ENCODE peak calls at places on chromosomes 1 and 21, in four cellular contexts. J is mucosa of descending colon, T is HCT116, R is cardiac muscle cell. B is an unnamed sample.

GRCh38 chr1:208349679-208350330 is 105.6 kb upstream of the PLXNA2 start:
- DNase-seq in J (no peak), T (no peak), R (no peak), B (no peak)

GRCh38 chr1:221777434-221778072 is 35.7 kb upstream of the DUSP10 start:
- DNase-seq in J (no peak), T (no peak), R (no peak), B (no peak)

GRCh38 chr1:37258068-37258467 is 216.3 kb upstream of the ZC3H12A start:
- DNase-seq in J (no peak), T (no peak), R (no peak), B (no peak)

GRCh38 chr1:152924191-152924590 is 15.8 kb downstream of the IVL start:
- DNase-seq in J (no peak), T (no peak), R (no peak), B (no peak)

GRCh38 chr1:233897325-233898162 is 6.9 kb upstream of the SLC35F3 start:
- DNase-seq in J (no peak), T (no peak), R (no peak), B (no peak)

GRCh38 chr1:163275222-163275621 is 46.5 kb upstream of the NUF2 start:
- DNase-seq in J (no peak), T (no peak), R (no peak), B (no peak)

GRCh38 chr21:34613679-34614442 is 1.1 kb downstream of the RCAN1 start:
- DNase-seq in J (no peak), T (no peak), R (no peak), B (no peak)

GRCh38 chr1:205049479-205049878 is 6.5 kb downstream of the CNTN2 start:
- DNase-seq in J (no peak), T (no peak), R (no peak), B (no peak)

GRCh38 chr1:221212926-221213325 is 333.7 kb downstream of the HLX start:
- DNase-seq in J (no peak), T (no peak), R (no peak), B (no peak)

GRCh38 chr1:180791806-180792205 is 120.9 kb upstream of the KIAA1614 start:
- DNase-seq in J (no peak), T (no peak), R (no peak), B (no peak)

GRCh38 chr1:195740862-195741261 is 867.4 kb downstream of the KCNT2 start:
- DNase-seq in J (no peak), T (no peak), R (no peak), B (no peak)

GRCh38 chr1:16607433-16607851 is 5.9 kb downstream of the NBPF1 start:
- DNase-seq in J (peak; percentile 43), T (no peak), R (no peak), B (no peak)

GRCh38 chr1:1267488-1268283 is 6.0 kb downstream of the UBE2J2 start:
- DNase-seq in J (no peak), T (no peak), R (no peak), B (no peak)

GRCh38 chr21:31184462-31184861 is 146.2 kb upstream of the KRTAP19-8 start:
- DNase-seq in J (no peak), T (no peak), R (no peak), B (no peak)

GRCh38 chr21:27649323-27649722 is 682.4 kb upstream of the ADAMTS5 start:
- DNase-seq in J (no peak), T (no peak), R (no peak), B (no peak)

GRCh38 chr1:45005761-45006160 is 5.4 kb downstream of the HECTD3 start:
- DNase-seq in J (no peak), T (no peak), R (no peak), B (no peak)

GRCh38 chr1:28155628-28156027 is 20.9 kb downstream of the PTAFR start:
- DNase-seq in J (no peak), T (no peak), R (no peak), B (no peak)

GRCh38 chr21:45467221-45467779 is 62.3 kb downstream of the COL18A1 start:
- DNase-seq in J (peak; percentile 43), T (no peak), R (no peak), B (no peak)

GRCh38 chr1:94549706-94550105 is 8.1 kb upstream of the F3 start:
- DNase-seq in J (no peak), T (no peak), R (no peak), B (no peak)

GRCh38 chr21:35002879-35003722 is 46.0 kb downstream of the RUNX1 start:
- DNase-seq in J (no peak), T (no peak), R (no peak), B (no peak)

GRCh38 chr1:69029649-69030048 is 532.8 kb upstream of the DEPDC1 start:
- DNase-seq in J (no peak), T (no peak), R (no peak), B (no peak)

GRCh38 chr21:16002872-16003466 is 273.2 kb downstream of the USP25 start:
- DNase-seq in J (no peak), T (no peak), R (no peak), B (no peak)

GRCh38 chr1:18077657-18078215 is 29.9 kb upstream of the IGSF21 start:
- DNase-seq in J (no peak), T (no peak), R (no peak), B (no peak)

GRCh38 chr1:31487894-31488293 is 74.9 kb downstream of the SERINC2 start:
- DNase-seq in J (no peak), T (no peak), R (no peak), B (no peak)

GRCh38 chr1:34398916-34399275 is 222.2 kb downstream of the C1orf94 start:
- DNase-seq in J (no peak), T (no peak), R (no peak), B (no peak)

GRCh38 chr1:59939393-59939792 is 12.8 kb upstream of the CYP2J2 start:
- DNase-seq in J (no peak), T (no peak), R (no peak), B (no peak)

GRCh38 chr21:38925923-38926322 is 120.2 kb downstream of the ETS2 start:
- DNase-seq in J (peak; percentile 70), T (no peak), R (peak; percentile 44), B (no peak)

GRCh38 chr1:157357111-157357510 is 195.2 kb downstream of the FCRL5 start:
- DNase-seq in J (no peak), T (no peak), R (no peak), B (no peak)

GRCh38 chr1:189524501-189524900 is 953.2 kb downstream of the BRINP3 start:
- DNase-seq in J (no peak), T (no peak), R (no peak), B (no peak)

GRCh38 chr1:8477199-8477982 is 159.5 kb downstream of the SLC45A1 start:
- DNase-seq in J (no peak), T (no peak), R (no peak), B (no peak)

GRCh38 chr1:108704501-108704900 is 8.2 kb upstream of the FNDC7 start:
- DNase-seq in J (no peak), T (no peak), R (no peak), B (no peak)
- H3K4me3 ChIP-seq in J (no peak overlapping the region), T (no peak overlapping the region), R (no peak overlapping the region), B (no peak overlapping the region)

DNA sequence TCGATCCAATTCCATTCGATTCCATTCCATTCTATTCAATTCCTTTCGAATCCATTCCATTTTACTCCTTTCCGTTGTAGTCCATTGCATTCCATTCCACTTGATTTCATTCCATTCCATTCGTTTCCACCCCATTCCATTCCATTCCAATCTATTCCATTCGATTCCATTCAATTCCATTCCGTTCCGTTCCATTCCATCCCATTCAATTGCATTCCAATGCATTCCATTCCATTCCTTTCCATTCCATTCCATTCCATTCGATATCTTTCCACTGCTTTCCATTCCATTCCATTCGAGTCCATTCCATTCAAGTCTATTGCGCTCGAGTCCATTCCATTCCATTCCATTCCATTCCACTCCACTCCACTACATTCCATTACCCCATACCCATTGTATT is 2568.7 kb upstream of the TPTE start:
- DNase-seq in J (no peak), T (no peak), R (no peak), B (no peak)
- H3K9me3 ChIP-seq in J (peaks cover 99% of the 10 kb centered on the region), T (peaks cover 96% of the 10 kb centered on the region), R (peaks cover 75% of the 10 kb centered on the region), B (peaks cover 81% of the 10 kb centered on the region)

GRCh38 chr1:218546314-218546713 is 201.2 kb downstream of the TGFB2 start:
- DNase-seq in J (no peak), T (no peak), R (no peak), B (no peak)
- TF ChIP-seq CTCF in J (no peak), T (no peak), R (peak; percentile 9), B (no peak)

GRCh38 chr1:216926681-216927080 is 203.5 kb upstream of the ESRRG start:
- DNase-seq in J (no peak), T (no peak), R (peak; percentile 44), B (no peak)
- H3K4me3 ChIP-seq in J (no peak overlapping the region), T (no peak overlapping the region), R (no peak overlapping the region), B (no peak overlapping the region)

GRCh38 chr1:226019550-226019949 is 20.4 kb upstream of the SDE2 start:
- DNase-seq in J (no peak), T (no peak), R (no peak), B (no peak)
- H3K9me3 ChIP-seq in J (no peaks in the 10 kb centered on the region), T (no peaks in the 10 kb centered on the region), R (no peaks in the 10 kb centered on the region), B (no peaks in the 10 kb centered on the region)

GRCh38 chr1:92298573-92299476 is at the start of the genes GLMN and RPAP2:
- DNase-seq in J (peak; percentile 86), T (peak; percentile 72), R (peak; percentile 90), B (peak; percentile 83)
- TF ChIP-seq CTCF in J (no peak), T (no peak), R (peak; percentile 0), B (peak; percentile 15)

DNA sequence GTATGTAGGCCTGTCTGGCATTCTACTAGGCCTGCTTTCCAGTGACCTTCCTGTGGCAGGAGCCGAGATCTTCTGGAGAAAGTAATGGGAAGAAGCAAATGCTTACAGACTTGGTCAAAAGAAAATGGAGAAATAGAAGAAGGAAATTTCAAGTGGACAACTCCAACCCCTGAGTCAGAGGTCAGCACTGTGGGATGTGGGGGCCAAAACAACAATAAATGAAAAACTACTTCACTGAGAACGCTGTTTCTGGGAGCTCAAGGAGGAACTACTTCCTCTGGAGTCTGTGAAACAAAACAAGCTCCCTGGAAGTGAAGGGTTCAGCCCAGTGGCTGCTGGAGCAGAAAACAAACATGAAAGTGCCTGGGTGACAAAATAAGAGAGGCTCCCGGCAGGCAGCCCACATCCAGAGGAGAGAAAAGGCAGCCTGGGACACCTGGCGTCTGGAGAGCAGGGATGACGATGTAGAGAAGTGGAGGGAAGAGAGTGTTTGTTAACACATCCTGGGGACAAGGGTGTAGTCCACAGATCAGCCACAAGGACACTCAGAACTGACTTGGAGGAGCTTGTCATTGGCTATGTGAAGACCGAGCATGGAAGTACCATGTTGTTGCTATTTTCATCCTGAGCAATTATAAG is 355.2 kb downstream of the SMYD3 start:
- DNase-seq in J (no peak), T (no peak), R (peak; percentile 8), B (no peak)
- H3K4me3 ChIP-seq in J (no peak overlapping the region), T (no peak overlapping the region), R (no peak overlapping the region), B (no peak overlapping the region)

GRCh38 chr1:247145279-247145678 is 26.5 kb downstream of the ZNF124 start:
- DNase-seq in J (no peak), T (no peak), R (no peak), B (no peak)

GRCh38 chr1:247147781-247148180 is 24.0 kb downstream of the ZNF124 start:
- DNase-seq in J (no peak), T (no peak), R (no peak), B (no peak)

DNA sequence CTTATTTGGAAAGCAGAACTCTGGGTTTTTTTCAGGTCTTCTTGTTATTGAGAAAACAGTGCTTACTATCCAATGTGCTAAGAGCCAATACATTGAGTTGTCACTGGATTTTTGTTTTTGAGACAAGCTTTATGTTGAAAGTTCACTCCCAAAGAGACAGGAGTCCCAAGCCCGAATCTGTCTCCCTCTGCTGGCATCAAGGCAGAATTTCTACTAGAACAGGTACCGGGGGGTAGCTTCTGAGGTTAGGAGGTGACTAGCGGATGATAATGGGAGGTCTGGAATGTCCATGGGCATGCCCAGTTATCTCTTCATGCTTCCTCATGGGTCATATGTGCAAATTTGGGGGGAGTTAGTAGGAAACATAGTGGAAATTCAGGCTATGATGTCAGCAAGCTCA is 25.1 kb downstream of the ZNF124 start:
- DNase-seq in J (no peak), T (no peak), R (no peak), B (peak; percentile 29)
- H3K9me3 ChIP-seq in J (peaks cover 99% of the 10 kb centered on the region), T (peaks cover 22% of the 10 kb centered on the region), R (no peaks in the 10 kb centered on the region), B (peaks cover 4% of the 10 kb centered on the region)